ENCODE peak calls at places on chromosomes 2 and 18, in four cellular contexts. A is osteoblast, G is mammary epithelial cell, N is breast epithelium. P is an unnamed sample.

GRCh38 chr18:13611058-13611615 is 115.2 kb downstream of the FAM210A start:
- DNase-seq in N (no peak), A (peak; percentile 62), G (no peak), P (no peak)

GRCh38 chr18:62339106-62339988 is 14.2 kb downstream of the TNFRSF11A start:
- DNase-seq in G (peak; percentile 86), A (no peak), N (no peak), P (peak; percentile 48)

GRCh38 chr2:228447266-228447915 is 265.9 kb upstream of the SPHKAP start:
- DNase-seq in N (no peak), G (peak; percentile 17), A (no peak), P (no peak)

GRCh38 chr2:15880226-15881119 is 59.9 kb upstream of the MYCN start:
- DNase-seq in G (no peak), A (no peak), N (no peak), P (no peak)

GRCh38 chr2:75199428-75200011 is at the start of gene TACR1:
- DNase-seq in G (peak; percentile 40), A (peak; percentile 87), N (peak; percentile 58), P (peak; percentile 24)

GRCh38 chr18:48161911-48162698 is 231.6 kb upstream of the SMAD2 start:
- DNase-seq in G (peak; percentile 34), A (peak; percentile 21), N (no peak), P (no peak)

GRCh38 chr18:13532406-13533075 is 193.8 kb downstream of the FAM210A start:
- DNase-seq in N (no peak), G (no peak), A (no peak), P (no peak)

GRCh38 chr2:2536416-2537056 is 205.5 kb upstream of the MYT1L start:
- DNase-seq in N (no peak), A (no peak), G (no peak), P (no peak)

GRCh38 chr18:51188024-51188701 is 9.3 kb downstream of the MEX3C start:
- DNase-seq in N (no peak), G (peak; percentile 37), A (no peak), P (no peak)

GRCh38 chr18:48573632-48574293 is 34.9 kb downstream of the CTIF start:
- DNase-seq in G (no peak), A (no peak), N (no peak), P (no peak)

GRCh38 chr18:54069729-54070128 is 154.7 kb downstream of the MBD2 start:
- DNase-seq in G (no peak), N (no peak), A (no peak), P (no peak)

GRCh38 chr2:58228272-58228671 is 12.9 kb downstream of the FANCL start:
- DNase-seq in N (no peak), A (no peak), G (no peak), P (no peak)

GRCh38 chr2:174338626-174339570 is 4.1 kb downstream of the SP9 start:
- DNase-seq in G (no peak), N (no peak), A (peak; percentile 75), P (no peak)

GRCh38 chr2:215843579-215843978 is 169.8 kb downstream of the MREG start:
- DNase-seq in G (peak; percentile 96), A (peak; percentile 91), N (no peak), P (peak; percentile 85)

GRCh38 chr2:241999184-241999583 is 129.7 kb downstream of the RTP5 start:
- DNase-seq in G (no peak), A (no peak), N (no peak), P (no peak)

GRCh38 chr2:206642075-206643025 is at the start of gene FAM237A:
- DNase-seq in G (peak; percentile 44), A (peak; percentile 80), N (no peak), P (peak; percentile 3)

GRCh38 chr2:45761660-45762059 is 110.2 kb downstream of the PRKCE start:
- DNase-seq in G (no peak), A (no peak), N (no peak), P (no peak)

GRCh38 chr2:24110660-24111303 is 12.4 kb downstream of the PFN4 start:
- DNase-seq in G (peak; percentile 17), A (no peak), N (no peak), P (no peak)

GRCh38 chr2:202193881-202194353 is 44.5 kb downstream of the SUMO1 start:
- DNase-seq in A (peak; percentile 76), G (no peak), N (no peak), P (no peak)

GRCh38 chr2:66343259-66343658 is 91.7 kb upstream of the MEIS1 start:
- DNase-seq in N (no peak), A (no peak), G (no peak), P (no peak)

GRCh38 chr18:27062802-27063201 is 122.3 kb downstream of the CHST9 start:
- DNase-seq in G (peak; percentile 96), A (no peak), N (no peak), P (peak; percentile 93)

GRCh38 chr2:95325590-95326432 is 28.7 kb downstream of the KCNIP3 start:
- DNase-seq in G (no peak), A (no peak), N (no peak), P (no peak)

GRCh38 chr2:95329401-95329800 is 32.3 kb downstream of the KCNIP3 start:
- DNase-seq in N (no peak), G (no peak), A (no peak), P (no peak)

GRCh38 chr2:95326433-95327140 is 29.4 kb downstream of the KCNIP3 start:
- DNase-seq in A (no peak), N (no peak), G (no peak), P (no peak)

GRCh38 chr2:95328386-95329125 is 31.4 kb downstream of the KCNIP3 start:
- DNase-seq in G (no peak), A (no peak), N (no peak), P (no peak)

DNA sequence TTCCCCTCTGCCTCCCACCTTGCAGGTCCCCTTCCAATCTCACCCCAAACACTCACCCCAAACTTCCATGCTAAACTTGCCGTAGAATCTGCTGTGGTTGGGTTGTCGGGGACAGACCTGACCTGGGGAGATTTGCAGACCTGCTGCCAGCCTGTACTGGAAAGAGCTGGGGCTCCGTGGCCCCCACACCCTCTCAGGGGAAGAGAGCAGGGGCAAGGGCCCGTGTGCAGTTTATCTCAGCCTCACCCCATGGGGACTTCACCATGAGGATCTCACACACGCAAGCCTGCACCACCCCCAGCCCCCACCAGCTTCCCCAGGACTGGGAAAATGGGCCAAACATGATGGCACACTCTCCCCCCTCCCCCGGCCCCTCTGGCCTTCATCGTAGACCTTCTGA is 30.7 kb downstream of the KCNIP3 start:
- DNase-seq in A (no peak), G (no peak), N (no peak), P (no peak)
- H3K27ac ChIP-seq in A (no peak overlapping the region), G (no peak overlapping the region), N (no peak overlapping the region), P (no peak overlapping the region)

GRCh38 chr18:3985030-3985429 is 470.1 kb downstream of the DLGAP1 start:
- DNase-seq in N (no peak), G (no peak), A (no peak), P (no peak)
- H3K27ac ChIP-seq in N (no peak overlapping the region), G (peak overlapping the region; percentile 98), A (no peak overlapping the region), P (peak overlapping the region; percentile 78)

GRCh38 chr2:30688956-30689401 is 118.3 kb downstream of the CAPN13 start:
- DNase-seq in N (no peak), A (no peak), G (no peak), P (no peak)
- H3K27ac ChIP-seq in N (peak overlapping the region; percentile 95), A (no peak overlapping the region), G (no peak overlapping the region), P (no peak overlapping the region)

GRCh38 chr2:62801110-62801509 is 95.6 kb downstream of the EHBP1 start:
- DNase-seq in G (no peak), A (no peak), N (no peak), P (no peak)

GRCh38 chr2:62806231-62806630 is 100.7 kb downstream of the EHBP1 start:
- DNase-seq in N (no peak), A (no peak), G (no peak), P (no peak)

GRCh38 chr2:62800618-62801017 is 95.1 kb downstream of the EHBP1 start:
- DNase-seq in G (no peak), A (no peak), N (no peak), P (no peak)

GRCh38 chr2:62803961-62804360 is 98.4 kb downstream of the EHBP1 start:
- DNase-seq in N (no peak), G (no peak), A (no peak), P (no peak)

DNA sequence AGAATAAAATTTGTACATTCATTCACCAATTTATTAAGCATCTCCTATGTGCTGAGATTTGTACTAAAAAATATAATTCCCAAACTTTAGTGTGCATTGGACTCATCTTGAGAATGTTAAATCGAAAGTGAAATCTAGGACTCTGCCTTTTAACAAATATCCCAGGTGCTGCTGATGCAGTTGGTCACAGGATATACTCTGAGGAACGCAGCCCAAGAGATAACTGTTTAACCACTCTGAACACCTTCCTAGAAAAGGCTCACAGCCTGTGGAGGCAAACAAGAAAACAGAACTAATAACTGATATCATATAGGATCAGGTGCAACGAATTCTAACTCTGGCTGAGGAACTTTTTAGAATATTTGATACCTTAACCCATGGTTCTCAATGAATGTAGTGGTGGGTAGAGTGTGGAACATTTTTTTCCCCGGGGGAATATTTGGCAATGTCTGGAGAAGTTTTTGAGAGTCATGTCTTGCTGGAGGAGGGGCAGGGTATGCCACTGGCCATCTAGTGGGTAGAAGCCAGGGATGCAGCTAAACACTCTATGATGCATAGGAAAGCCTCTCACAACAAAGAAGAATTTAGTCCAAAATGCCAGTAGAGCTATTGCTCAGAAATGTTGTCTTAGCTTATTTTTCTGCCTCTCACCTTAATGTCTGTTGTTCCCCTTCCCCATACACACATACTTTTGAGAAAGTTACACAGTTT is 96.5 kb downstream of the EHBP1 start:
- DNase-seq in A (no peak), G (no peak), N (no peak), P (no peak)
- H3K27ac ChIP-seq in A (no peak overlapping the region), G (no peak overlapping the region), N (no peak overlapping the region), P (no peak overlapping the region)

GRCh38 chr2:120988051-120988707 is 252.5 kb downstream of the GLI2 start:
- DNase-seq in G (no peak), N (peak; percentile 47), A (peak; percentile 68), P (no peak)
- H3K27ac ChIP-seq in G (no peak overlapping the region), N (peak overlapping the region; percentile 87), A (no peak overlapping the region), P (no peak overlapping the region)

DNA sequence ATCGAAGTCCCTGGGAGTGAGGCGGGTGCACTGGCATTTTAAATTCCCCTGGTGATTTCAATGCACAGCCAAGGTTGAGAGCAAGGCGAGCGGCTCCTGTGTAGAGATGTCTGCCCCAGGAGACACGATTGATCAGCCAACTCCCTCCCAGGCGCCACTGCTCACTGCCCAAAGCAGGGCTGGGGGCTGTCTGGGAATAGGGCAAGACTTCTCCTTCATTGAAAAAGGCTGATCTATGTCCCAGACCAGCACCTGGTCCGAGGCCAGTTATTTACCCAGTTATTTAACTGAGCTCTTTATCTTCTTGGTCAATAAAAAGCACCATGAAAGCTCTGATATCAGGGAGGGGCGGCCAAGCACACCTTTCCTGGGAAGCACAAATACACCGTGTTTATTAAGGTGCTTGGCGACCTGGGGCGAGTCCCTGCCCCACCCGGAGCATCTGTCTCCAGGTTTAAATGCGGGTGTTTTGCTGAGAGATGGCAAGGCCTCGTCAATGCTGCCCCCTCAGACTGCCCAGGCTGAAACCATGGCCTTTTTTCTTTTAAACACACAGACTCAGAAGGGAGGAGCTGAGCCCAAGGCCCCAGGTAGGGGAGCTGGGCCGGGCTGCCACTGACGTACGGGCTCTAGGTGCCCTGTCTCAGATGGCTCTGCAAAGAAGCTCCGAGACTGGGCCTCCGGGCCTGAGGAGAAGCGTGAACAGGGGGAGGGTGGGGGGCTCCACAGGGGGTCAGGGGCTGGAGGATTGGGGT is 73.9 kb upstream of the HPCAL1 start:
- DNase-seq in G (no peak), A (peak; percentile 49), N (peak; percentile 40), P (no peak)
- H3K27ac ChIP-seq in G (no peak overlapping the region), A (no peak overlapping the region), N (no peak overlapping the region), P (no peak overlapping the region)

GRCh38 chr2:72561621-72562318 is 264.1 kb downstream of the EXOC6B start:
- DNase-seq in G (peak; percentile 44), N (no peak), A (peak; percentile 21), P (no peak)

GRCh38 chr2:72562451-72563153 is 263.2 kb downstream of the EXOC6B start:
- DNase-seq in G (peak; percentile 2), N (no peak), A (peak; percentile 9), P (no peak)
- H3K27ac ChIP-seq in G (no peak overlapping the region), N (no peak overlapping the region), A (peak overlapping the region; percentile 84), P (no peak overlapping the region)

P was measured in epithelial cell of prostate.